ENCODE peak calls at places on chromosomes 5 and 9, in seven cellular contexts. E is lung, M is right lobe of liver, Z is thyroid gland, G is sigmoid colon, N is mesenchymal stem cell, I is ovary. A is an unnamed sample. For H3K36me3, the result is how much of the 10 kb centered on the place peaks cover.

GRCh38 chr5:5954199-5954598 is 424.1 kb downstream of the MED10 start:
- DNase-seq in G (no peak), Z (no peak), E (no peak), I (no peak), N (no peak), M (no peak), A (no peak)

GRCh38 chr5:94632024-94632423 is 13.6 kb downstream of the SLF1 start:
- DNase-seq in Z (no peak), I (no peak), G (no peak), M (no peak), E (no peak), N (no peak), A (no peak)

GRCh38 chr5:179235416-179236400 is 109.6 kb downstream of the ADAMTS2 start:
- DNase-seq in M (no peak), G (peak), E (no peak), Z (no peak), N (no peak), I (no peak), A (no peak)

GRCh38 chr5:159051431-159052281 is 48.1 kb downstream of the EBF1 start:
- DNase-seq in M (peak), I (peak), G (peak), Z (peak), E (no peak), N (peak), A (peak)

GRCh38 chr9:77802512-77803293 is 154.6 kb upstream of the GNA14 start:
- DNase-seq in Z (peak), M (no peak), N (no peak), E (no peak), G (no peak), I (no peak), A (peak)

GRCh38 chr5:82613886-82614285 is 335.7 kb upstream of the RPS23 start:
- DNase-seq in I (no peak), Z (no peak), N (no peak), M (no peak), E (no peak), G (no peak), A (no peak)

GRCh38 chr5:142387022-142387682 is 62.3 kb upstream of the SPRY4 start:
- DNase-seq in E (peak), M (no peak), Z (no peak), N (no peak), I (no peak), G (no peak), A (no peak)

GRCh38 chr9:104879555-104880318 is 48.2 kb downstream of the ABCA1 start:
- DNase-seq in Z (no peak), M (no peak), I (no peak), G (no peak), E (no peak), N (no peak), A (no peak)

GRCh38 chr5:81134066-81134465 is 99.1 kb upstream of the CKMT2 start:
- DNase-seq in M (no peak), I (no peak), G (no peak), Z (no peak), E (no peak), N (no peak), A (no peak)

DNA sequence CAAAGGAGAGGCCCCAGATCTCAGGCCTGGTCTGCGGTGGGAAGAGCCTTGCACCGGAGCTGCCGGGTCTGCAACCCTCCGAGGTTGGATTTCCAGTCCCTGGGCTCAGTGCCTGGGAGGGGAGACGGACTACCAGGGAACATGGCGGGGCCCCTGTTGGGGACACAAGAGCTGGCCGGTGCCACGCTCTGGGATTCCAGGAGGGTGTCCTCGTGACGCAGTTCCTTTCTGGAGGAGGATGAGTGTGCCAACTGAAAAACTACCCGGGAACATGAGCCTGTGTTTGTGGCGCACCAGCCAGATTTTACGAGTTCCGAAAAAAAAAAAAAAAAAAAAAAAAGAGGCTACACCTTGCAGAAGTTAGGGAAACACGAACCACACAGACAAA is 9.0 kb downstream of the NRARP start:
- DNase-seq in E (no peak), G (no peak), Z (no peak), N (no peak), M (no peak), I (no peak), A (peak)
- H3K4me3 ChIP-seq in E (no peak), G (no peak), Z (no peak), N (no peak), M (no peak), I (no peak), A (no peak)

DNA sequence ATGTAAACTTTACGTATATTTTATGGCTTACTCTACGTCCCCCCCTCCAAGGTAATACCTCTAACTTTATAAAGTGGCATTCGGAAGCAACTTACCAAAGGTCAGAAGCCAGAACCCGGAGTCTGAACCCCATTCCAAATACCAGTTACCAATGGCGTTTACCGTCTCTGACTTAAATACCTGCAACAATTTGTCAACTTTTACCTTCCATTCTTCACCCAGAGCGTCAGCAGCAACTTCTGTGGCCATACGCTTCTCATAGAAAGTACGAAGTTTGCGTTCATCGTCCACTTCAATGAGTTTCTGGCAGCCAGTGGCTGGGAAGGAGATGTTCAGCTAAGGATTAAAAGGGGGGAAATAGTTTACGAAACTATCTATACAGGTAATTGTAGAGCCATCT is 753 bp downstream of the RPS6 start:
- DNase-seq in G (no peak), I (no peak), M (no peak), E (no peak), N (no peak), Z (no peak), A (no peak)
- H3K36me3 ChIP-seq in G (under half), I (under half), M (under half), E (under half), N (half or more), Z (under half), A (under half)

GRCh38 chr9:3477236-3477834 is 48.5 kb downstream of the RFX3 start:
- DNase-seq in G (no peak), M (no peak), Z (no peak), E (no peak), N (peak), I (no peak), A (no peak)
- H3K4me3 ChIP-seq in G (no peak), M (peak), Z (no peak), E (no peak), N (no peak), I (no peak), A (no peak)

DNA sequence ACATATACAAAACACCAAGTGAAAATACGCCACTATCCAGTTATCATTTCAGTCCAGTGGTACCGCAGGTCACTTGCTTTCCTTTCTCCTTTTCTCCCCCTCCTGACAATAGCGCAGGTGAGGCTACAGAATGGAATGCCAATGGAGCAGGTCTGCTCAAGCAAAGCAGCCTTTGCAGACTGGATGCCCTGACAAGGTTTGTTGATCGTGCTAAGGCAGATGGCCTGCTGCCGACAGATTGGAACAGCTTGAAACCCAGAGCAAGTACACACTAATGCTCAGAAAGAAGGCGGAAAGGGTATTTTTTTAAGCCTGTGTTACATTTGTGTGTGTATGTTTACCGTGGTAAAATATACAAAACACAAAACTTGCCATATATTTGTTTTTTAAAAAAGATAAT is 19.3 kb downstream of the SPACA9 start:
- DNase-seq in Z (no peak), G (no peak), I (no peak), E (no peak), N (no peak), M (no peak), A (no peak)
- H3K36me3 ChIP-seq in Z (under half), G (half or more), I (under half), E (under half), N (half or more), M (half or more), A (under half)

DNA sequence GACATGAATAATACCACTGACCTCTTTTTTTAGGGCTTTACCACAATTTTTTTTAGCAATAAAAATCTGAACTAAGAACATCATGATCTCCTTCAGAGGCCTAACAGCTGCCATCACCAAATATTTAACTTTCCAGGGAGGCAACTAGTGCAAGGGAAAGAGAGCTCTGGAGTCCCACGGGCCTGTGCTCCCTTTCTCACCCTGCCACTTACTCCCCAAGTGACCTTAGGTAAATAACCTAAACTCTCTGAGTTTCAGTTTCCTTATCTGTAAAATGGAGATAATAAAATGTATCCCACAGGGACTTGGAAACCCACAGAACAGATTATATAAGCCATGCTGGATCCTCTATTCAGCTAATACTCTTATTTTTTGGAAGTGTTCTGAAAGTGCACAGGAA is 201.8 kb upstream of the ISL1 start:
- DNase-seq in E (no peak), N (no peak), G (no peak), Z (no peak), I (no peak), M (no peak), A (no peak)
- H3K4me3 ChIP-seq in E (no peak), N (no peak), G (no peak), Z (no peak), I (no peak), M (no peak), A (no peak)

GRCh38 chr9:124272118-124272517 is 14.4 kb downstream of the NEK6 start:
- DNase-seq in G (no peak), N (no peak), I (no peak), M (no peak), E (no peak), Z (no peak), A (no peak)
- H3K36me3 ChIP-seq in G (under half), N (half or more), I (under half), M (under half), E (under half), Z (under half), A (under half)

DNA sequence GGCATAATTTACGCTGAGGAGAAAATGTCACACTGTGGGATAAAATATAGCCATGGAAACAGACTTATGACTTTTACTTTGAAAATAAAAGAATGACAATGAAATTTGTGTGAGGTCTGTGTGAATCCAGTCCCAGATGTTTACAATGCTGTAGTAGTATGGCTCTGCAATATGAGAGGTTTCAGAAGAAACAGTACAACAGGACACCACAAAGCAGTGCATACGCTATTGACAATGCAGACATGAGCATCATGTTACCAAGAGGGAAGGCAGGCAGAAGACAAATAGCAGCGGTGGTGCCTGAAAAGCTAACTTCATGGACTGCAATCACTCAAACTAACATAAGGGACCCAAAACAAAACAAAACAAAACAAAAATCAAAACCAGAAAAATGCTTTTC is 1.8 kb downstream of the FGF10 start:
- DNase-seq in I (no peak), M (no peak), Z (no peak), N (no peak), G (no peak), E (no peak), A (peak)
- H3K4me3 ChIP-seq in I (peak), M (no peak), Z (no peak), N (no peak), G (peak), E (no peak), A (peak)